ENCODE peak calls at places on chromosomes 13 and 19, in six cellular contexts. One of them, this sample, is unnamed.

GRCh38 chr19:3034845-3035541 is 5.9 kb upstream of the TLE2 start:
- DNase-seq in activated CD4-positive, CD25-positive, alpha-beta regulatory T cell: no peak
- DNase-seq in activated gamma-delta T cell treated with Interleukin-2 at 50 U/mL for 16 hours: no peak
- DNase-seq in naive thymus-derived CD8-positive, alpha-beta T cell: no peak
- DNase-seq in fibroblast of pulmonary artery: peak
- DNase-seq in endothelial cell: no peak
- DNase-seq in this sample: peak

GRCh38 chr19:19591133-19591825 is 27.2 kb downstream of the PBX4 start:
- DNase-seq in naive thymus-derived CD8-positive, alpha-beta T cell: peak
- DNase-seq in fibroblast of pulmonary artery: peak
- DNase-seq in activated CD4-positive, CD25-positive, alpha-beta regulatory T cell: peak
- DNase-seq in endothelial cell: no peak
- DNase-seq in activated gamma-delta T cell treated with Interleukin-2 at 50 U/mL for 16 hours: peak
- DNase-seq in this sample: peak

GRCh38 chr19:4229179-4229931 is at the start of gene EBI3:
- DNase-seq in endothelial cell: peak
- DNase-seq in naive thymus-derived CD8-positive, alpha-beta T cell: no peak
- DNase-seq in activated CD4-positive, CD25-positive, alpha-beta regulatory T cell: no peak
- DNase-seq in activated gamma-delta T cell treated with Interleukin-2 at 50 U/mL for 16 hours: no peak
- DNase-seq in fibroblast of pulmonary artery: peak
- DNase-seq in this sample: peak

GRCh38 chr13:45280751-45281634 is 60.0 kb downstream of the TPT1 start:
- DNase-seq in activated gamma-delta T cell treated with Interleukin-2 at 50 U/mL for 16 hours: peak
- DNase-seq in naive thymus-derived CD8-positive, alpha-beta T cell: peak
- DNase-seq in fibroblast of pulmonary artery: peak
- DNase-seq in activated CD4-positive, CD25-positive, alpha-beta regulatory T cell: peak
- DNase-seq in endothelial cell: peak
- DNase-seq in this sample: peak

GRCh38 chr13:50094615-50095293 is 79.5 kb downstream of the KCNRG start:
- DNase-seq in naive thymus-derived CD8-positive, alpha-beta T cell: no peak
- DNase-seq in endothelial cell: no peak
- DNase-seq in fibroblast of pulmonary artery: no peak
- DNase-seq in activated gamma-delta T cell treated with Interleukin-2 at 50 U/mL for 16 hours: no peak
- DNase-seq in activated CD4-positive, CD25-positive, alpha-beta regulatory T cell: no peak
- DNase-seq in this sample: no peak

GRCh38 chr13:32266130-32266529 is 49.0 kb downstream of the ZAR1L start:
- DNase-seq in endothelial cell: no peak
- DNase-seq in naive thymus-derived CD8-positive, alpha-beta T cell: no peak
- DNase-seq in fibroblast of pulmonary artery: no peak
- DNase-seq in activated gamma-delta T cell treated with Interleukin-2 at 50 U/mL for 16 hours: no peak
- DNase-seq in activated CD4-positive, CD25-positive, alpha-beta regulatory T cell: no peak
- DNase-seq in this sample: no peak

GRCh38 chr13:98458431-98458830 is 118.5 kb downstream of the STK24 start:
- DNase-seq in fibroblast of pulmonary artery: no peak
- DNase-seq in activated CD4-positive, CD25-positive, alpha-beta regulatory T cell: no peak
- DNase-seq in naive thymus-derived CD8-positive, alpha-beta T cell: no peak
- DNase-seq in endothelial cell: no peak
- DNase-seq in activated gamma-delta T cell treated with Interleukin-2 at 50 U/mL for 16 hours: no peak
- DNase-seq in this sample: no peak

GRCh38 chr19:7004313-7004931 is 16.8 kb downstream of the MBD3L2B start:
- DNase-seq in activated CD4-positive, CD25-positive, alpha-beta regulatory T cell: no peak
- DNase-seq in fibroblast of pulmonary artery: no peak
- DNase-seq in activated gamma-delta T cell treated with Interleukin-2 at 50 U/mL for 16 hours: no peak
- DNase-seq in endothelial cell: peak
- DNase-seq in naive thymus-derived CD8-positive, alpha-beta T cell: peak
- DNase-seq in this sample: no peak

GRCh38 chr13:90414691-90415596 is 932.5 kb upstream of the MIR17HG start:
- DNase-seq in activated CD4-positive, CD25-positive, alpha-beta regulatory T cell: no peak
- DNase-seq in naive thymus-derived CD8-positive, alpha-beta T cell: no peak
- DNase-seq in activated gamma-delta T cell treated with Interleukin-2 at 50 U/mL for 16 hours: no peak
- DNase-seq in fibroblast of pulmonary artery: peak
- DNase-seq in endothelial cell: no peak
- DNase-seq in this sample: no peak

GRCh38 chr19:52665047-52665446 is 26.9 kb upstream of the ZNF83 start:
- DNase-seq in activated CD4-positive, CD25-positive, alpha-beta regulatory T cell: no peak
- DNase-seq in naive thymus-derived CD8-positive, alpha-beta T cell: no peak
- DNase-seq in fibroblast of pulmonary artery: no peak
- DNase-seq in activated gamma-delta T cell treated with Interleukin-2 at 50 U/mL for 16 hours: no peak
- DNase-seq in endothelial cell: no peak
- DNase-seq in this sample: no peak

GRCh38 chr13:40613192-40613818 is 53.1 kb downstream of the FOXO1 start:
- DNase-seq in activated CD4-positive, CD25-positive, alpha-beta regulatory T cell: no peak
- DNase-seq in endothelial cell: no peak
- DNase-seq in fibroblast of pulmonary artery: no peak
- DNase-seq in naive thymus-derived CD8-positive, alpha-beta T cell: peak
- DNase-seq in activated gamma-delta T cell treated with Interleukin-2 at 50 U/mL for 16 hours: peak
- DNase-seq in this sample: peak

GRCh38 chr13:27792393-27793218 is at the start of gene GSX1:
- DNase-seq in endothelial cell: peak
- DNase-seq in activated gamma-delta T cell treated with Interleukin-2 at 50 U/mL for 16 hours: peak
- DNase-seq in activated CD4-positive, CD25-positive, alpha-beta regulatory T cell: no peak
- DNase-seq in fibroblast of pulmonary artery: peak
- DNase-seq in naive thymus-derived CD8-positive, alpha-beta T cell: peak
- DNase-seq in this sample: peak